ENCODE peak calls at places on chromosomes 7 and 10, in six cellular contexts. W is caudate nucleus; N is heart left ventricle; C is islet precursor cell; Y is activated CD4-positive, alpha-beta T cell treated with anti-CD3 and anti-CD28 coated beads, Interleukin-2, amount 10 ng/mL, durations not matched to agents 7 days and 5 days; S is activated gamma-delta T cell treated with anti-CD3 and anti-CD28 coated beads, Interleukin-2, amount 50 U/mL, for 16 hours. Q is an unnamed sample.

GRCh38 chr7:46108272-46108671 is 187.2 kb upstream of the IGFBP3 start:
- DNase-seq in W (no peak), N (no peak), C (peak; percentile 43), Y (no peak), S (no peak), Q (no peak)

GRCh38 chr7:55144955-55145342 is 126.1 kb downstream of the EGFR start:
- DNase-seq in W (no peak), N (no peak), C (no peak), Y (no peak), S (no peak), Q (no peak)

GRCh38 chr10:92238586-92239098 is 52.2 kb downstream of the CPEB3 start:
- DNase-seq in W (peak; percentile 21), N (no peak), C (peak; percentile 69), Y (no peak), S (no peak), Q (peak; percentile 49)

GRCh38 chr10:42960491-42961155 is 116.2 kb upstream of the RET start:
- DNase-seq in W (no peak), N (no peak), C (peak; percentile 90), Y (no peak), S (no peak), Q (peak; percentile 1)

GRCh38 chr7:147653456-147653855 is 937.1 kb upstream of the C7orf33 start:
- DNase-seq in W (no peak), N (no peak), C (no peak), Y (no peak), S (no peak), Q (no peak)

GRCh38 chr10:29734980-29735627 is 100.3 kb upstream of the SVIL start:
- DNase-seq in W (no peak), N (peak; percentile 80), C (peak; percentile 62), Y (peak; percentile 65), S (peak; percentile 24), Q (peak; percentile 58)

GRCh38 chr10:78731675-78732074 is 337.1 kb upstream of the ZMIZ1 start:
- DNase-seq in W (no peak), N (no peak), C (no peak), Y (no peak), S (no peak), Q (no peak)

GRCh38 chr7:4621401-4621800 is 60.7 kb upstream of the FOXK1 start:
- DNase-seq in W (no peak), N (no peak), C (no peak), Y (no peak), S (no peak), Q (no peak)

GRCh38 chr10:96038476-96039387 is 4.7 kb upstream of the CCNJ start:
- DNase-seq in W (no peak), N (no peak), C (no peak), Y (no peak), S (no peak), Q (no peak)

GRCh38 chr7:19117081-19117869 is at the start of gene TWIST1:
- DNase-seq in W (no peak), N (peak; percentile 56), C (peak; percentile 95), Y (no peak), S (no peak), Q (peak; percentile 78)

GRCh38 chr10:35442592-35442991 is 106.3 kb downstream of the CCNY start:
- DNase-seq in W (no peak), N (no peak), C (no peak), Y (no peak), S (no peak), Q (no peak)

GRCh38 chr7:77696643-77697534 is 630 bp downstream of the RSBN1L start:
- DNase-seq in W (peak; percentile 60), N (peak; percentile 54), C (peak; percentile 81), Y (peak; percentile 61), S (peak; percentile 49), Q (no peak)

GRCh38 chr7:103857435-103857834 is 132.0 kb downstream of the RELN start:
- DNase-seq in W (no peak), N (no peak), C (no peak), Y (no peak), S (no peak), Q (no peak)

GRCh38 chr7:76423666-76424412 is 911 bp upstream of the ZP3 start:
- DNase-seq in W (no peak), N (no peak), C (peak; percentile 68), Y (no peak), S (no peak), Q (no peak)

Q was measured in SW 1271.